ENCODE peak calls at places on chromosomes 2 and 18, in eight cellular contexts. One of them, this sample, is unnamed.

GRCh38 chr2:219230201-219230540 is 565 bp downstream of the ANKZF1 start:
- DNase-seq in prostate gland: peak
- DNase-seq in B cell: peak
- DNase-seq in LHCN-M2: peak
- DNase-seq in lower leg skin: no peak
- DNase-seq in Caki2: peak
- DNase-seq in heart right ventricle: no peak
- DNase-seq in NCI-H345: peak
- DNase-seq in this sample: peak

GRCh38 chr2:1841903-1842791 is 97.8 kb upstream of the PXDN start:
- DNase-seq in prostate gland: no peak
- DNase-seq in heart right ventricle: no peak
- DNase-seq in LHCN-M2: no peak
- DNase-seq in NCI-H345: no peak
- DNase-seq in lower leg skin: no peak
- DNase-seq in B cell: no peak
- DNase-seq in Caki2: no peak
- DNase-seq in this sample: no peak

GRCh38 chr18:63890950-63891304 is 3.4 kb downstream of the SERPINB2 start:
- DNase-seq in heart right ventricle: no peak
- DNase-seq in Caki2: no peak
- DNase-seq in lower leg skin: no peak
- DNase-seq in prostate gland: no peak
- DNase-seq in B cell: no peak
- DNase-seq in LHCN-M2: peak
- DNase-seq in NCI-H345: peak
- DNase-seq in this sample: no peak

GRCh38 chr2:12728221-12728777 is 11.6 kb downstream of the TRIB2 start:
- DNase-seq in NCI-H345: no peak
- DNase-seq in LHCN-M2: no peak
- DNase-seq in prostate gland: no peak
- DNase-seq in heart right ventricle: no peak
- DNase-seq in Caki2: no peak
- DNase-seq in B cell: peak
- DNase-seq in lower leg skin: no peak
- DNase-seq in this sample: no peak

GRCh38 chr2:209688388-209688787 is 83.2 kb upstream of the UNC80 start:
- DNase-seq in LHCN-M2: no peak
- DNase-seq in NCI-H345: no peak
- DNase-seq in Caki2: no peak
- DNase-seq in heart right ventricle: no peak
- DNase-seq in B cell: no peak
- DNase-seq in lower leg skin: no peak
- DNase-seq in prostate gland: no peak
- DNase-seq in this sample: no peak

GRCh38 chr2:174704061-174704460 is 60.2 kb downstream of the CHRNA1 start:
- DNase-seq in prostate gland: no peak
- DNase-seq in Caki2: no peak
- DNase-seq in LHCN-M2: no peak
- DNase-seq in heart right ventricle: no peak
- DNase-seq in NCI-H345: no peak
- DNase-seq in B cell: no peak
- DNase-seq in lower leg skin: no peak
- DNase-seq in this sample: no peak

GRCh38 chr2:66389651-66390131 is 45.2 kb upstream of the MEIS1 start:
- DNase-seq in lower leg skin: peak
- DNase-seq in LHCN-M2: peak
- DNase-seq in B cell: no peak
- DNase-seq in heart right ventricle: no peak
- DNase-seq in Caki2: no peak
- DNase-seq in prostate gland: no peak
- DNase-seq in NCI-H345: no peak
- DNase-seq in this sample: peak

GRCh38 chr2:96762529-96763253 is 2.0 kb downstream of the CNNM4 start:
- DNase-seq in LHCN-M2: no peak
- DNase-seq in B cell: no peak
- DNase-seq in Caki2: peak
- DNase-seq in prostate gland: no peak
- DNase-seq in NCI-H345: no peak
- DNase-seq in heart right ventricle: no peak
- DNase-seq in lower leg skin: no peak
- DNase-seq in this sample: no peak

GRCh38 chr18:54879691-54880090 is 51.4 kb downstream of the RAB27B start:
- DNase-seq in B cell: no peak
- DNase-seq in Caki2: no peak
- DNase-seq in heart right ventricle: no peak
- DNase-seq in NCI-H345: no peak
- DNase-seq in prostate gland: no peak
- DNase-seq in lower leg skin: no peak
- DNase-seq in LHCN-M2: no peak
- DNase-seq in this sample: no peak

GRCh38 chr2:98828369-98828744 is 97.4 kb upstream of the MGAT4A start:
- DNase-seq in NCI-H345: no peak
- DNase-seq in B cell: no peak
- DNase-seq in heart right ventricle: no peak
- DNase-seq in prostate gland: no peak
- DNase-seq in Caki2: no peak
- DNase-seq in LHCN-M2: no peak
- DNase-seq in lower leg skin: no peak
- DNase-seq in this sample: no peak

GRCh38 chr2:195563857-195564512 is 93.0 kb upstream of the SLC39A10 start:
- DNase-seq in B cell: no peak
- DNase-seq in prostate gland: no peak
- DNase-seq in NCI-H345: no peak
- DNase-seq in heart right ventricle: no peak
- DNase-seq in lower leg skin: no peak
- DNase-seq in Caki2: no peak
- DNase-seq in LHCN-M2: peak
- DNase-seq in this sample: peak

GRCh38 chr2:55957142-55957541 is 33.6 kb upstream of the EFEMP1 start:
- DNase-seq in Caki2: no peak
- DNase-seq in heart right ventricle: no peak
- DNase-seq in prostate gland: no peak
- DNase-seq in LHCN-M2: no peak
- DNase-seq in lower leg skin: no peak
- DNase-seq in NCI-H345: no peak
- DNase-seq in B cell: no peak
- DNase-seq in this sample: no peak

This sample was measured in RWPE1.